ENCODE peak calls at places on chromosomes 3 and 15, in seven cellular contexts. O is IMR-90, A is RWPE1, S is ureter, K is COR-L47, H is RPMI7951, W is hypothalamus. D is an unnamed sample.
A peak's percentile ranks its signal among the peaks of the same experiment; 100 is the strongest.

GRCh38 chr3:15271785-15272381 is 60.5 kb downstream of the SH3BP5 start:
- DNase-seq in W (no peak), H (no peak), O (no peak), S (no peak), K (no peak), A (no peak), D (no peak)

GRCh38 chr15:55267401-55268053 is 22.1 kb downstream of the RAB27A start:
- DNase-seq in A (no peak), W (no peak), K (no peak), S (peak; percentile 55), O (peak; percentile 74), H (peak; percentile 75), D (no peak)

GRCh38 chr3:173584093-173584833 is 186.7 kb downstream of the NLGN1 start:
- DNase-seq in K (peak; percentile 75), O (peak; percentile 44), A (peak; percentile 15), W (no peak), H (no peak), S (no peak), D (peak; percentile 34)

GRCh38 chr15:28989896-28990295 is 104.1 kb downstream of the APBA2 start:
- DNase-seq in O (no peak), S (no peak), H (no peak), A (no peak), K (no peak), W (no peak), D (no peak)

GRCh38 chr3:188646592-188646991 is 492.6 kb downstream of the LPP start:
- DNase-seq in W (no peak), A (no peak), O (peak; percentile 26), S (no peak), K (no peak), H (no peak), D (peak; percentile 7)

GRCh38 chr3:132911741-132912415 is 126.3 kb upstream of the TMEM108 start:
- DNase-seq in A (no peak), S (no peak), H (peak; percentile 2), K (no peak), W (no peak), O (no peak), D (no peak)

GRCh38 chr3:16254933-16255725 is 9.6 kb downstream of the DPH3 start:
- DNase-seq in A (no peak), S (no peak), H (no peak), K (no peak), W (no peak), O (no peak), D (no peak)

GRCh38 chr3:3191675-3192480 is 12.4 kb upstream of the CRBN start:
- DNase-seq in S (no peak), H (no peak), A (no peak), K (no peak), O (no peak), W (no peak), D (no peak)

GRCh38 chr3:64627471-64628321 is 60.1 kb downstream of the ADAMTS9 start:
- DNase-seq in O (peak; percentile 20), W (no peak), H (no peak), A (no peak), S (no peak), K (no peak), D (no peak)

GRCh38 chr3:9019244-9019961 is 56.1 kb upstream of the RAD18 start:
- DNase-seq in H (no peak), K (no peak), A (no peak), S (no peak), W (no peak), O (no peak), D (no peak)

GRCh38 chr15:99437315-99438221 is 128.2 kb upstream of the MEF2A start:
- DNase-seq in W (no peak), K (no peak), S (no peak), O (no peak), H (no peak), A (no peak), D (no peak)

GRCh38 chr15:82045892-82046667 is at the start of gene MEX3B:
- DNase-seq in H (peak; percentile 99), S (peak; percentile 89), A (peak; percentile 94), K (peak; percentile 93), O (peak; percentile 99), W (peak; percentile 92), D (peak; percentile 96)

GRCh38 chr15:84915011-84915958 is 30.8 kb downstream of the SLC28A1 start:
- DNase-seq in A (peak; percentile 91), O (peak; percentile 86), K (no peak), S (peak; percentile 89), W (no peak), H (peak; percentile 96), D (peak; percentile 79)

GRCh38 chr15:89803941-89804800 is 10.5 kb downstream of the ANPEP start:
- DNase-seq in W (no peak), O (no peak), S (no peak), A (no peak), H (no peak), K (no peak), D (no peak)

GRCh38 chr15:71256934-71257333 is 141.7 kb downstream of the THSD4 start:
- DNase-seq in W (no peak), O (no peak), H (no peak), S (no peak), A (no peak), K (no peak), D (no peak)

D was measured in NCI-H1436.